ENCODE peak calls at places on chromosomes 7 and 10, in six cellular contexts. X is CD4-positive, alpha-beta memory T cell; F is GM12878; W is psoas muscle; P is RWPE2; V is transverse colon. L is an unnamed sample.

GRCh38 chr10:126738001-126738400 is 67.5 kb upstream of the C10orf90 start:
- DNase-seq in X (no peak), F (no peak), W (no peak), P (no peak), V (no peak), L (no peak)

GRCh38 chr7:51160990-51161615 is 155.5 kb downstream of the COBL start:
- DNase-seq in X (peak), F (no peak), W (peak), P (no peak), V (peak), L (peak)

GRCh38 chr10:115417585-115418265 is 324.6 kb downstream of the ATRNL1 start:
- DNase-seq in X (no peak), F (peak), W (no peak), P (no peak), V (peak), L (no peak)

GRCh38 chr10:59880976-59881510 is 25.3 kb downstream of the CCDC6 start:
- DNase-seq in X (no peak), F (peak), W (no peak), P (no peak), V (no peak), L (no peak)

GRCh38 chr7:107224374-107224773 is 55.6 kb downstream of the HBP1 start:
- DNase-seq in X (no peak), F (no peak), W (no peak), P (no peak), V (no peak), L (no peak)

GRCh38 chr7:44415047-44415446 is 75.4 kb downstream of the NUDCD3 start:
- DNase-seq in X (no peak), F (no peak), W (no peak), P (no peak), V (no peak), L (no peak)

GRCh38 chr7:6623589-6624245 is 8.3 kb downstream of the ZNF853 start:
- DNase-seq in X (peak), F (no peak), W (no peak), P (no peak), V (no peak), L (no peak)

GRCh38 chr10:46299531-46300366 is 13.0 kb downstream of the ANTXRL start:
- DNase-seq in X (no peak), F (no peak), W (no peak), P (no peak), V (peak), L (no peak)

GRCh38 chr10:61825001-61825400 is 76.5 kb upstream of the ARID5B start:
- DNase-seq in X (no peak), F (no peak), W (no peak), P (no peak), V (no peak), L (no peak)

GRCh38 chr7:130141161-130141857 is 63.9 kb downstream of the TMEM209 start:
- DNase-seq in X (peak), F (no peak), W (peak), P (no peak), V (peak), L (peak)

GRCh38 chr10:114767101-114767588 is 54.4 kb upstream of the FHIP2A start:
- DNase-seq in X (no peak), F (no peak), W (no peak), P (no peak), V (no peak), L (no peak)

GRCh38 chr10:75662715-75663114 is 231.3 kb downstream of the LRMDA start:
- DNase-seq in X (no peak), F (no peak), W (peak), P (no peak), V (peak), L (no peak)

GRCh38 chr7:85630904-85631582 is 444.2 kb upstream of the SEMA3D start:
- DNase-seq in X (no peak), F (no peak), W (no peak), P (no peak), V (no peak), L (no peak)

GRCh38 chr7:2283074-2283473 is 31.2 kb downstream of the SNX8 start:
- DNase-seq in X (no peak), F (no peak), W (no peak), P (no peak), V (no peak), L (no peak)

GRCh38 chr7:37038706-37039105 is 314.4 kb upstream of the AOAH start:
- DNase-seq in X (no peak), F (no peak), W (no peak), P (no peak), V (no peak), L (no peak)

GRCh38 chr7:46218461-46219202 is 297.6 kb upstream of the IGFBP3 start:
- DNase-seq in X (no peak), F (no peak), W (no peak), P (no peak), V (no peak), L (no peak)

GRCh38 chr10:79331709-79332108 is 15.6 kb upstream of the PPIF start:
- DNase-seq in X (peak), F (peak), W (no peak), P (peak), V (no peak), L (no peak)

GRCh38 chr7:10973942-10974716 is 457 bp downstream of the PHF14 start:
- DNase-seq in X (no peak), F (no peak), W (peak), P (no peak), V (peak), L (no peak)

GRCh38 chr10:43390791-43391190 is 18.2 kb downstream of the HNRNPF start:
- DNase-seq in X (peak), F (no peak), W (no peak), P (no peak), V (no peak), L (no peak)

GRCh38 chr7:150665075-150665794 is 20.3 kb upstream of the GIMAP2 start:
- DNase-seq in X (no peak), F (no peak), W (no peak), P (no peak), V (no peak), L (no peak)

GRCh38 chr10:95469676-95470075 is 91.5 kb downstream of the SORBS1 start:
- DNase-seq in X (no peak), F (no peak), W (no peak), P (no peak), V (no peak), L (no peak)
- H3K27ac ChIP-seq in X (no peak), F (no peak), W (peak), P (no peak), V (peak), L (peak)

GRCh38 chr10:20887706-20888535 is 9.2 kb downstream of the NEBL start:
- DNase-seq in X (no peak), F (no peak), W (no peak), P (no peak), V (no peak), L (no peak)
- H3K27ac ChIP-seq in X (no peak), F (no peak), W (no peak), P (no peak), V (no peak), L (no peak)

GRCh38 chr7:992445-992741 is 9.4 kb downstream of the CYP2W1 start:
- DNase-seq in X (no peak), F (no peak), W (no peak), P (no peak), V (no peak), L (no peak)
- H3K27ac ChIP-seq in X (no peak), F (no peak), W (no peak), P (no peak), V (no peak), L (no peak)

GRCh38 chr7:49264530-49264929 is 340.2 kb downstream of the CDC14C start:
- DNase-seq in X (no peak), F (no peak), W (no peak), P (no peak), V (no peak), L (no peak)
- H3K27ac ChIP-seq in X (no peak), F (no peak), W (no peak), P (no peak), V (no peak), L (no peak)

DNA sequence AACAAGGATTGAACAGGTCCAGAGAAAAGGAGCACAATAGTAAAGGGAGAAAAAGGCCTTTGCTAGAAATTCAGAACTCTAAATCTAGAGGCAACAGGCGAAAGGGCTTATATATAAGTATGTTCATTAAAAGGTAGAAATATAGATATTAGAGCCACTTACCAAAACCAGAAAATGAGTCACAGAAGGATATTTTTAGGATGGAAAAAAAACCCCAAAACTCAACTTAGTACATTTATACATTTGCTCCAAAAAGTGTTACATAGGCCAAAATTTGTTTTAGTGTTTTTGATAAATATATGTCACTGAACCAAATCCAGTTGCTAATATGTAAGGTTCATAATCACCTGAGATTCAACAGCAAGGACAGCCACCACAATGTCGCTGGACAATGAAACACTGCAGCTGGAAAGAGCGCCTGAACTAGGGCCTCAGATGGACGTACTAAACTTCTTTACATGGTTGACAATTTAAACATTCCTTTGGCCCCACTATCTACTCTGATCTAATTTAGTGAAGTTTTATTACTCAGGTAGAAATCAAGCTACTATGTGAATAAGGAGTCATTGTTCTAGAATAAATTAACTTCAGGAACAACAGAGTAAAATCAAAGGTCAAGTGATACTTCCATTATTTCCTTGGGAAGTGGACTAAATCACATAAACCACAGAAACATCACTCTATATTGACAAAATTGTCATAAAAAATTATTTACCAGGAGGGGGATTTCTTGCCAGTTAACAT is 10.9 kb downstream of the FAM3C start:
- DNase-seq in X (no peak), F (no peak), W (no peak), P (no peak), V (no peak), L (no peak)
- H3K27ac ChIP-seq in X (no peak), F (peak), W (no peak), P (no peak), V (no peak), L (no peak)

L was measured in lung.